ENCODE peak calls at places on chromosomes 1 and 21, in seven cellular contexts. O is GM18507, U is mammary epithelial cell, Y is posterior cingulate gyrus, N is cardiac muscle cell, B is A172, A is myocyte. D is an unnamed sample.

GRCh38 chr1:8423702-8424538 is 106.0 kb downstream of the SLC45A1 start:
- DNase-seq in O (no peak), N (peak; percentile 64), A (peak; percentile 59), U (peak; percentile 51), Y (peak; percentile 87), B (peak; percentile 33), D (peak; percentile 77)

GRCh38 chr1:198564716-198565115 is 24.2 kb upstream of the ATP6V1G3 start:
- DNase-seq in A (no peak), B (no peak), O (no peak), N (no peak), U (no peak), Y (no peak), D (no peak)

GRCh38 chr21:46002841-46003574 is 21.4 kb downstream of the COL6A1 start:
- DNase-seq in A (no peak), B (no peak), O (no peak), U (no peak), N (no peak), Y (peak; percentile 74), D (no peak)

GRCh38 chr1:77282187-77282865 is 507 bp downstream of the AK5 start:
- DNase-seq in B (no peak), N (no peak), U (peak; percentile 34), Y (peak; percentile 91), A (peak; percentile 64), O (no peak), D (peak; percentile 65)

GRCh38 chr1:119409731-119410130 is 5.2 kb upstream of the HSD3B2 start:
- DNase-seq in O (no peak), U (peak; percentile 9), N (peak; percentile 71), Y (no peak), B (no peak), A (peak; percentile 35), D (no peak)

GRCh38 chr1:182806015-182806678 is 16.6 kb downstream of the NPL start:
- DNase-seq in U (no peak), Y (no peak), O (no peak), A (no peak), N (no peak), B (no peak), D (peak; percentile 30)

GRCh38 chr1:178121883-178122282 is 28.0 kb downstream of the RASAL2 start:
- DNase-seq in A (peak; percentile 14), U (no peak), N (no peak), Y (no peak), B (no peak), O (no peak), D (no peak)

GRCh38 chr21:32520885-32521735 is 64.2 kb downstream of the TCP10L start:
- DNase-seq in O (no peak), A (peak; percentile 81), U (peak; percentile 68), B (peak; percentile 98), N (peak; percentile 98), Y (peak; percentile 93), D (peak; percentile 82)

GRCh38 chr1:47658161-47658920 is 220.5 kb downstream of the FOXD2 start:
- DNase-seq in B (no peak), Y (peak; percentile 46), A (no peak), N (no peak), U (no peak), O (no peak), D (no peak)

GRCh38 chr1:46488343-46489168 is 1.1 kb upstream of the DMBX1 start:
- DNase-seq in O (no peak), A (no peak), B (no peak), U (peak; percentile 45), Y (no peak), N (no peak), D (no peak)

GRCh38 chr1:234256359-234256758 is 116.9 kb upstream of the COA6 start:
- DNase-seq in B (peak; percentile 54), A (peak; percentile 28), N (peak; percentile 0), U (peak; percentile 82), Y (no peak), O (no peak), D (no peak)

GRCh38 chr1:93177991-93178390 is 2.2 kb downstream of the TMED5 start:
- DNase-seq in A (peak; percentile 8), B (peak; percentile 2), U (peak; percentile 16), O (no peak), N (peak; percentile 55), Y (no peak), D (no peak)

GRCh38 chr21:21103692-21104091 is 105.5 kb downstream of the NCAM2 start:
- DNase-seq in B (no peak), U (no peak), A (no peak), Y (no peak), O (no peak), N (no peak), D (no peak)

GRCh38 chr1:110508038-110508437 is 10.9 kb downstream of the KCNA10 start:
- DNase-seq in Y (peak; percentile 79), N (peak; percentile 48), U (no peak), O (no peak), A (no peak), B (no peak), D (no peak)

GRCh38 chr1:8314346-8315280 is 3.3 kb upstream of the SLC45A1 start:
- DNase-seq in A (peak; percentile 77), U (peak; percentile 62), B (peak; percentile 66), N (peak; percentile 87), O (peak; percentile 44), Y (peak; percentile 96), D (peak; percentile 87)

GRCh38 chr1:244953865-244954264 is 89.5 kb upstream of the HNRNPU start:
- DNase-seq in Y (no peak), B (no peak), N (no peak), A (peak; percentile 40), O (no peak), U (no peak), D (no peak)

GRCh38 chr21:35511298-35512162 is 462.4 kb upstream of the RUNX1 start:
- DNase-seq in O (no peak), N (peak; percentile 29), Y (no peak), U (peak; percentile 82), B (peak; percentile 79), A (peak; percentile 71), D (no peak)

GRCh38 chr21:42220138-42220701 is 1.3 kb downstream of the ABCG1 start:
- DNase-seq in B (peak; percentile 85), U (peak; percentile 77), N (peak; percentile 72), A (peak; percentile 47), Y (peak; percentile 91), O (no peak), D (peak; percentile 42)

GRCh38 chr1:218867941-218868656 is 305.6 kb upstream of the LYPLAL1 start:
- DNase-seq in N (peak; percentile 34), A (peak; percentile 75), U (peak; percentile 49), Y (no peak), O (no peak), B (no peak), D (peak; percentile 82)

GRCh38 chr1:145846191-145846590 is 761 bp downstream of the NUDT17 start:
- DNase-seq in O (no peak), Y (no peak), U (peak; percentile 18), B (peak; percentile 25), N (peak; percentile 46), A (peak; percentile 65), D (peak; percentile 72)

GRCh38 chr21:31710586-31710985 is 21.3 kb downstream of the SCAF4 start:
- DNase-seq in A (peak; percentile 17), Y (no peak), O (no peak), U (no peak), B (peak; percentile 21), N (peak; percentile 50), D (no peak)

GRCh38 chr1:210850556-210850955 is 283.4 kb downstream of the KCNH1 start:
- DNase-seq in Y (peak; percentile 95), N (no peak), U (no peak), A (peak; percentile 38), B (no peak), O (no peak), D (no peak)

GRCh38 chr1:167825419-167826079 is 88.4 kb downstream of the ADCY10 start:
- DNase-seq in Y (no peak), U (no peak), A (no peak), O (no peak), N (no peak), B (no peak), D (no peak)

GRCh38 chr1:46030876-46031660 is 101.4 kb downstream of the PIK3R3 start:
- DNase-seq in N (no peak), A (no peak), B (peak; percentile 50), O (no peak), Y (peak; percentile 79), U (no peak), D (no peak)

GRCh38 chr1:30761312-30762151 is 4.0 kb upstream of the LAPTM5 start:
- DNase-seq in B (no peak), Y (no peak), N (peak; percentile 42), U (no peak), O (no peak), A (peak; percentile 53), D (peak; percentile 60)

GRCh38 chr21:25850126-25850831 is 115.5 kb downstream of the GABPA start:
- DNase-seq in N (peak; percentile 34), O (no peak), B (no peak), U (peak; percentile 27), Y (no peak), A (no peak), D (no peak)

GRCh38 chr1:10628685-10629084 is 153.9 kb downstream of the PEX14 start:
- DNase-seq in U (no peak), Y (peak; percentile 67), A (no peak), O (no peak), N (peak; percentile 58), B (no peak), D (no peak)

GRCh38 chr1:52856026-52856425 is 13.5 kb downstream of the ZYG11A start:
- DNase-seq in Y (no peak), B (no peak), U (peak; percentile 49), N (no peak), O (no peak), A (no peak), D (no peak)

GRCh38 chr1:13706058-13706457 is 6.1 kb downstream of the PRDM2 start:
- DNase-seq in U (no peak), B (no peak), O (no peak), A (no peak), N (no peak), Y (no peak), D (no peak)

GRCh38 chr1:48878191-48878940 is 101.7 kb upstream of the BEND5 start:
- DNase-seq in Y (no peak), B (peak; percentile 72), O (no peak), A (peak; percentile 24), U (peak; percentile 92), N (peak; percentile 87), D (no peak)

GRCh38 chr1:156121441-156121840 is 6.9 kb downstream of the LMNA start:
- DNase-seq in O (no peak), U (no peak), Y (no peak), N (no peak), A (peak; percentile 95), B (no peak), D (peak; percentile 85)

GRCh38 chr1:27342778-27343638 is 1.2 kb downstream of the SYTL1 start:
- DNase-seq in A (no peak), U (peak; percentile 97), N (no peak), O (no peak), Y (peak; percentile 80), B (no peak), D (peak; percentile 44)

GRCh38 chr1:238954865-238955264 is 431.5 kb upstream of the CHRM3 start:
- DNase-seq in Y (no peak), U (no peak), A (no peak), N (peak; percentile 5), O (no peak), B (peak; percentile 46), D (no peak)

GRCh38 chr1:112417985-112418607 is 22.1 kb downstream of the CTTNBP2NL start:
- DNase-seq in O (no peak), N (no peak), A (no peak), U (no peak), B (no peak), Y (no peak), D (no peak)

GRCh38 chr21:15706686-15707085 is 23.1 kb upstream of the USP25 start:
- DNase-seq in N (peak; percentile 96), U (peak; percentile 93), Y (no peak), O (no peak), A (peak; percentile 93), B (peak; percentile 99), D (no peak)

GRCh38 chr1:2091611-2092604 is 41.7 kb downstream of the PRKCZ start:
- DNase-seq in U (no peak), Y (peak; percentile 94), B (no peak), A (peak; percentile 10), N (peak; percentile 26), O (no peak), D (no peak)

GRCh38 chr1:89632213-89633102 is 462 bp upstream of the LRRC8C start:
- DNase-seq in A (peak; percentile 78), B (no peak), N (peak; percentile 87), Y (peak; percentile 98), U (peak; percentile 65), O (peak; percentile 64), D (peak; percentile 79)

GRCh38 chr1:243253211-243253926 is 1.7 kb downstream of the CEP170 start:
- DNase-seq in A (peak; percentile 28), Y (no peak), B (peak; percentile 32), O (no peak), N (no peak), U (peak; percentile 17), D (no peak)

D was measured in SJCRH30.